ENCODE peak calls at places on chromosome 7, in six cellular contexts. K, R, H, N, S and Z are unnamed samples.

GRCh38 chr7:30173058-30173897 is 38.5 kb downstream of the MTURN start:
- DNase-seq in N (peak; percentile 99), S (peak; percentile 96), R (no peak), H (no peak), K (peak; percentile 73), Z (peak; percentile 92)

GRCh38 chr7:142866361-142867096 is 11.7 kb downstream of the EPHB6 start:
- DNase-seq in S (peak; percentile 9), R (peak; percentile 66), H (peak; percentile 17), N (no peak), K (no peak), Z (no peak)

GRCh38 chr7:26944959-26945358 is 80.6 kb upstream of the SKAP2 start:
- DNase-seq in R (no peak), N (no peak), S (no peak), H (no peak), K (no peak), Z (no peak)

GRCh38 chr7:36192050-36192824 is 39.2 kb downstream of the EEPD1 start:
- DNase-seq in K (no peak), H (no peak), N (no peak), S (peak; percentile 81), R (no peak), Z (peak; percentile 79)

GRCh38 chr7:150838965-150839650 is 13.2 kb upstream of the AOC1 start:
- DNase-seq in S (no peak), R (no peak), H (no peak), K (no peak), N (no peak), Z (no peak)

GRCh38 chr7:124388751-124389150 is 355.9 kb upstream of the TMEM229A start:
- DNase-seq in H (no peak), N (no peak), K (no peak), S (no peak), R (no peak), Z (no peak)

GRCh38 chr7:131498237-131498885 is 58.1 kb downstream of the PODXL start:
- DNase-seq in H (no peak), N (no peak), R (no peak), K (no peak), S (peak; percentile 41), Z (no peak)

GRCh38 chr7:44678468-44679179 is 70.0 kb upstream of the ZMIZ2 start:
- DNase-seq in K (no peak), H (no peak), S (peak; percentile 69), R (no peak), N (no peak), Z (peak; percentile 70)

GRCh38 chr7:105625986-105626385 is 44.7 kb upstream of the EFCAB10 start:
- DNase-seq in S (no peak), N (no peak), K (no peak), H (no peak), R (no peak), Z (no peak)

GRCh38 chr7:122442929-122443328 is 138.4 kb upstream of the FEZF1 start:
- DNase-seq in K (no peak), S (no peak), R (no peak), H (no peak), N (no peak), Z (no peak)

GRCh38 chr7:116465125-116465524 is 34.4 kb upstream of the CAV2 start:
- DNase-seq in N (no peak), S (no peak), R (no peak), K (no peak), H (no peak), Z (no peak)

GRCh38 chr7:129032017-129032416 is 22.9 kb downstream of the TNPO3 start:
- DNase-seq in H (no peak), K (no peak), R (no peak), S (no peak), N (no peak), Z (no peak)

GRCh38 chr7:153832160-153832559 is 220.0 kb upstream of the DPP6 start:
- DNase-seq in R (no peak), S (no peak), N (no peak), H (no peak), K (no peak), Z (no peak)

GRCh38 chr7:28069788-28070187 is 110.8 kb downstream of the JAZF1 start:
- DNase-seq in H (no peak), S (peak; percentile 83), N (no peak), K (peak; percentile 66), R (no peak), Z (peak; percentile 89)

GRCh38 chr7:140810830-140811556 is 113.7 kb downstream of the BRAF start:
- DNase-seq in H (peak; percentile 62), K (no peak), S (peak; percentile 44), R (peak; percentile 72), N (peak; percentile 34), Z (peak; percentile 18)

GRCh38 chr7:23470290-23471089 is at the start of gene IGF2BP3:
- DNase-seq in K (no peak), H (peak; percentile 52), N (peak; percentile 78), R (peak; percentile 86), S (peak; percentile 97), Z (peak; percentile 61)

GRCh38 chr7:232571-233455 is 40.4 kb downstream of the FAM20C start:
- DNase-seq in R (no peak), K (no peak), S (peak; percentile 81), N (no peak), H (no peak), Z (peak; percentile 19)

GRCh38 chr7:141754939-141755338 is 9.0 kb upstream of the TAS2R3 start:
- DNase-seq in K (no peak), H (peak; percentile 5), R (peak; percentile 35), N (no peak), S (peak; percentile 4), Z (no peak)